ENCODE peak calls at places on chromosomes 11 and 22, in four cellular contexts. E is SJSA1; Q is CD8-positive, alpha-beta memory T cell; L is CD8-positive, alpha-beta T cell. N is an unnamed sample. For H3K27me3 and H3K36me3, the result is how much of the 10 kb centered on the place peaks cover.

GRCh38 chr11:35106595-35106994 is 32.4 kb upstream of the CD44 start:
- DNase-seq in E (no peak), Q (no peak), L (no peak), N (no peak)

GRCh38 chr22:30754971-30755759 is 60.5 kb downstream of the OSBP2 start:
- DNase-seq in E (peak), Q (peak), L (peak), N (peak)

GRCh38 chr22:20524004-20524481 is 16.6 kb downstream of the MED15 start:
- DNase-seq in E (no peak), Q (peak), L (no peak), N (no peak)

GRCh38 chr11:197741-198235 is 4.9 kb downstream of the SCGB1C1 start:
- DNase-seq in E (no peak), Q (no peak), L (no peak), N (no peak)

GRCh38 chr11:1226226-1226961 is 3.5 kb downstream of the MUC5B start:
- DNase-seq in E (no peak), Q (no peak), L (no peak), N (peak)

GRCh38 chr11:28104984-28105383 is 3.0 kb downstream of the KIF18A start:
- DNase-seq in E (no peak), Q (no peak), L (no peak), N (no peak)

GRCh38 chr22:18966748-18967147 is 30.7 kb upstream of the PRODH start:
- DNase-seq in E (no peak), Q (no peak), L (no peak), N (peak)

GRCh38 chr11:73426184-73426845 is 50.1 kb downstream of the RELT start:
- DNase-seq in E (no peak), Q (no peak), L (no peak), N (no peak)

GRCh38 chr11:46330887-46331652 is 16.2 kb upstream of the DGKZ start:
- DNase-seq in E (no peak), Q (peak), L (peak), N (no peak)

GRCh38 chr11:67472882-67473281 is 3.8 kb upstream of the TMEM134 start:
- DNase-seq in E (no peak), Q (no peak), L (no peak), N (no peak)

GRCh38 chr11:31687256-31687655 is 123.9 kb downstream of the PAX6 start:
- DNase-seq in E (no peak), Q (no peak), L (no peak), N (no peak)

GRCh38 chr11:94007906-94008305 is 13.2 kb upstream of the HEPHL1 start:
- DNase-seq in E (no peak), Q (no peak), L (no peak), N (no peak)

GRCh38 chr11:110565344-110565684 is 135.6 kb downstream of the FDX1 start:
- DNase-seq in E (no peak), Q (no peak), L (no peak), N (no peak)

GRCh38 chr22:30265851-30266444 is 703 bp downstream of the OSM start:
- DNase-seq in E (no peak), Q (peak), L (peak), N (no peak)

GRCh38 chr11:26622201-26622600 is 50.1 kb upstream of the MUC15 start:
- DNase-seq in E (no peak), Q (no peak), L (no peak), N (no peak)

GRCh38 chr11:65859812-65860277 is 388 bp upstream of the MUS81 start:
- DNase-seq in E (no peak), Q (no peak), L (no peak), N (no peak)

GRCh38 chr22:29328566-29329500 is 13.3 kb upstream of the RASL10A start:
- DNase-seq in E (no peak), Q (no peak), L (no peak), N (peak)

GRCh38 chr22:31206896-31207687 is 5.0 kb upstream of the LIMK2 start:
- DNase-seq in E (no peak), Q (no peak), L (no peak), N (no peak)

GRCh38 chr11:364991-365390 is 4.3 kb upstream of the B4GALNT4 start:
- DNase-seq in E (no peak), Q (no peak), L (no peak), N (no peak)

GRCh38 chr11:45982656-45983470 is 60.4 kb downstream of the LARGE2 start:
- DNase-seq in E (peak), Q (no peak), L (no peak), N (no peak)

GRCh38 chr11:96340555-96340885 is 2.5 kb downstream of the MAML2 start:
- DNase-seq in E (no peak), Q (no peak), L (no peak), N (no peak)

GRCh38 chr11:76196849-76197248 is 9.5 kb downstream of the WNT11 start:
- DNase-seq in E (no peak), Q (no peak), L (no peak), N (no peak)

GRCh38 chr11:37946155-37946766 is 1348.2 kb upstream of the RAG2 start:
- DNase-seq in E (no peak), Q (no peak), L (no peak), N (peak)

GRCh38 chr11:4464216-4465159 is 15.4 kb downstream of the OR52K2 start:
- DNase-seq in E (no peak), Q (no peak), L (no peak), N (peak)

GRCh38 chr11:45657496-45658260 is 7.7 kb downstream of the CHST1 start:
- DNase-seq in E (no peak), Q (no peak), L (no peak), N (no peak)

GRCh38 chr11:123519055-123519796 is 89.2 kb downstream of the GRAMD1B start:
- DNase-seq in E (no peak), Q (no peak), L (no peak), N (no peak)

GRCh38 chr11:65945941-65946558 is 770 bp downstream of the TSGA10IP start:
- DNase-seq in E (no peak), Q (no peak), L (no peak), N (no peak)

GRCh38 chr11:77883775-77884174 is 62.8 kb downstream of the AAMDC start:
- DNase-seq in E (no peak), Q (no peak), L (no peak), N (no peak)

GRCh38 chr11:70225629-70226582 is 22.8 kb downstream of the FADD start:
- DNase-seq in E (no peak), Q (no peak), L (no peak), N (peak)

GRCh38 chr22:44360686-44361381 is 48.1 kb upstream of the SHISAL1 start:
- DNase-seq in E (peak), Q (no peak), L (no peak), N (peak)

GRCh38 chr11:114137838-114138237 is 78.3 kb downstream of the ZBTB16 start:
- DNase-seq in E (no peak), Q (no peak), L (no peak), N (no peak)

GRCh38 chr11:2420502-2421225 is 20.1 kb downstream of the TSSC4 start:
- DNase-seq in E (peak), Q (peak), L (peak), N (peak)

GRCh38 chr22:41963453-41964105 is 5.7 kb upstream of the SEPTIN3 start:
- DNase-seq in E (no peak), Q (no peak), L (no peak), N (no peak)

GRCh38 chr11:111922803-111923202 is 4.1 kb downstream of the C11orf52 start:
- DNase-seq in E (no peak), Q (no peak), L (no peak), N (no peak)

GRCh38 chr11:76124905-76125566 is 81.3 kb downstream of the WNT11 start:
- DNase-seq in E (no peak), Q (no peak), L (no peak), N (no peak)

GRCh38 chr22:20135265-20135664 is 3.7 kb downstream of the ZDHHC8 start:
- DNase-seq in E (no peak), Q (no peak), L (no peak), N (no peak)

GRCh38 chr11:6414874-6415328 is 4.0 kb downstream of the APBB1 start:
- DNase-seq in E (no peak), Q (no peak), L (no peak), N (peak)

GRCh38 chr11:128544625-128545024 is 42.7 kb downstream of the ETS1 start:
- DNase-seq in E (peak), Q (peak), L (no peak), N (no peak)

GRCh38 chr11:40286137-40286536 is 1173.3 kb downstream of the LRRC4C start:
- DNase-seq in E (no peak), Q (no peak), L (no peak), N (no peak)

GRCh38 chr11:40285520-40285919 is 1173.9 kb downstream of the LRRC4C start:
- DNase-seq in E (no peak), Q (no peak), L (no peak), N (no peak)

GRCh38 chr11:40280161-40281054 is 1179.0 kb downstream of the LRRC4C start:
- DNase-seq in E (no peak), Q (no peak), L (no peak), N (no peak)

GRCh38 chr11:40276960-40277359 is 1182.5 kb downstream of the LRRC4C start:
- DNase-seq in E (no peak), Q (no peak), L (no peak), N (no peak)

DNA sequence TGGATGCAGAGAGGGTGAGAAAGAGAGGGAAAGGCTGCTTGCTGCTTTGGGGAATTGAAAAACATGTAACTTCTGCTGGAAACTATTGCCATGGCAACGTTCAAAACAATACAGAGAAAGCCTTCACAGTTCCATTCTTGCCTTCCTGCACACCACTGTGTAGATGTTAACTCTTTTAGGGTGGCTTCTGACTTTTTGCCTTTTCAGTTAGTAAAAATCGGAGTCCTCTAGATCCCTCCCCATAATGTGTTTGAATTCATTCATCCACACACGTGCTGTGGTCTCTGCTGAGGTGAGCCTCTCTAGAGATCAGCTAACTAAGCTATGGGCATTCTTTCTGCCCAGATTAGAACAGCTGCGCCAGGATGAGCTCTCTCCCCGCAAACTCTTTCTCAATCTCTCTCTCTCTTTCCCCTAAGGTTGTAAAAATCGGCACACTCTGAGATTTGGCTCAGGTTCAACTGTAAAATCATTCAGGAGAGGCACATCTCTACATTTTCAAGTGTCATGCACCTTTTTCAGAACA is 1178.3 kb downstream of the LRRC4C start:
- DNase-seq in E (no peak), Q (no peak), L (no peak), N (no peak)
- H3K4me3 ChIP-seq in E (no peak), Q (no peak), L (no peak), N (no peak)

GRCh38 chr11:118155781-118156530 is 3.3 kb upstream of the SCN4B start:
- DNase-seq in E (no peak), Q (no peak), L (no peak), N (no peak)

GRCh38 chr11:118152020-118152551 is 537 bp downstream of the SCN4B start:
- DNase-seq in E (no peak), Q (no peak), L (no peak), N (no peak)

GRCh38 chr11:118153516-118153915 is 893 bp upstream of the SCN4B start:
- DNase-seq in E (no peak), Q (no peak), L (no peak), N (no peak)

GRCh38 chr11:118152552-118153471 is at the start of gene SCN4B:
- DNase-seq in E (no peak), Q (no peak), L (no peak), N (peak)

DNA sequence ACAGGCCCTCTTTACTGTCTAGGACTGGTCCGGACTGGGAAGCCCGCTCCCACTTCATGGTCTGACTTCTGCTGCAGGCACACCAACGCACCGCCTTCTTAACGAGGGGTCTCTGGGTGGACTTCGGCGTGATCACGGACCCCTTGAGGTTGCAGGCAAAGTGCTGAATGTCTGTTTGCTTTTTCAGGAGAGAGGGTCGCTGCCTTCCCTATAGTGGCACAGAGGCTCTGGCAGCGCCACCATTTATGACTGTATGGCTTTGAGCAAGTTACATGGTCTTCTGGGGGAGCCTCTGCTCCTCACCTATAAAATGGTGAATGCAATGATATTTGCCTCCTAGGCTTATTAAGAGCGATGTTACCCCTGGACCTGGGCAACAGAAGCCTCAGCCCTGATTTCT is 1.4 kb upstream of the SCN4B start:
- DNase-seq in E (no peak), Q (no peak), L (no peak), N (no peak)
- H3K27me3 ChIP-seq in E (under half), Q (half or more), L (under half), N (under half)

GRCh38 chr11:68903288-68903630 is 373 bp downstream of the MRPL21 start:
- DNase-seq in E (no peak), Q (no peak), L (no peak), N (no peak)
- H3K36me3 ChIP-seq in E (half or more), Q (under half), L (under half), N (under half)

GRCh38 chr11:124839051-124839971 is 25.9 kb upstream of the ROBO3 start:
- DNase-seq in E (no peak), Q (no peak), L (no peak), N (no peak)

GRCh38 chr11:124834526-124835190 is 30.6 kb upstream of the ROBO3 start:
- DNase-seq in E (no peak), Q (no peak), L (no peak), N (no peak)

GRCh38 chr11:124835918-124836317 is 29.3 kb upstream of the ROBO3 start:
- DNase-seq in E (no peak), Q (no peak), L (no peak), N (no peak)

GRCh38 chr11:124839972-124840621 is 25.1 kb upstream of the ROBO3 start:
- DNase-seq in E (no peak), Q (no peak), L (no peak), N (no peak)

DNA sequence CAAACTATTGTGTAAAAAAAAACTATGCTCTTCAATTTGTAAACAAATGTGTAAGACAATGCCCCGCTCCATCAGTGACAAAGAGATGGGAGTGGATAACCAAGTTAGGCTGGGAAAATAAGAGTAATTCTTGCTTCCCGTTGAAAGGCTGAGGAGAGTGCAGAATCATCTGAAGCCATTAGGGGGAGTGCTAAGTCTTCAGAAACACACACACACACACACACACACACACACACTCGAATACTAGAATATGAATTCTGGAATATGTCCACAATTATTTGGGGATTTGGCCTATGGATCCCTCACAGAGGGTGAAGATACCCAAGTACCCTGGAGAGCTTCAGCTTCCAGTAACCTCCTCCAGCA is 27.8 kb upstream of the ROBO3 start:
- DNase-seq in E (peak), Q (no peak), L (no peak), N (peak)
- H3K4me3 ChIP-seq in E (no peak), Q (no peak), L (no peak), N (no peak)

N was measured in MG63.